ENCODE peak calls at places on chromosomes 2 and 18, in five cellular contexts. A is HCEC 1CT, F is Right ventricle myocardium superior, W is frontal cortex, J is AG10803. Z is an unnamed sample.
A peak's percentile ranks its signal among the peaks of the same experiment; 100 is the strongest.

GRCh38 chr2:129437775-129438174 is 541.7 kb upstream of the RAB6C start:
- DNase-seq in W (no peak), J (no peak), F (no peak), A (no peak), Z (no peak)

GRCh38 chr2:219104107-219105050 is 43.7 kb upstream of the IHH start:
- DNase-seq in W (no peak), F (no peak), J (peak; percentile 79), A (peak; percentile 42), Z (peak; percentile 49)

GRCh38 chr2:199136681-199137080 is 321.1 kb downstream of the SATB2 start:
- DNase-seq in F (no peak), J (peak; percentile 54), W (no peak), A (peak; percentile 94), Z (peak; percentile 90)

GRCh38 chr2:129730979-129731378 is 248.5 kb upstream of the RAB6C start:
- DNase-seq in A (no peak), W (no peak), F (no peak), J (no peak), Z (no peak)

GRCh38 chr18:48811401-48811800 is 139.4 kb downstream of the SMAD7 start:
- DNase-seq in J (no peak), F (no peak), W (no peak), A (no peak), Z (no peak)

GRCh38 chr2:202317080-202317859 is 51.7 kb downstream of the NOP58 start:
- DNase-seq in J (peak; percentile 91), F (peak; percentile 47), W (no peak), A (peak; percentile 64), Z (peak; percentile 86)

GRCh38 chr2:8244634-8245033 is 437.2 kb upstream of the ID2 start:
- DNase-seq in W (no peak), F (no peak), J (no peak), A (no peak), Z (no peak)

GRCh38 chr2:113117594-113118262 is 9.7 kb upstream of the IL1RN start:
- DNase-seq in W (no peak), J (peak; percentile 97), F (no peak), A (no peak), Z (peak; percentile 97)

GRCh38 chr2:218020966-218021535 is 18.3 kb upstream of the TNS1 start:
- DNase-seq in F (peak; percentile 38), J (no peak), W (no peak), A (no peak), Z (no peak)

GRCh38 chr2:141554810-141555209 is 576.0 kb downstream of the LRP1B start:
- DNase-seq in J (peak; percentile 37), F (no peak), A (peak; percentile 68), W (peak; percentile 6), Z (peak; percentile 32)

GRCh38 chr2:9258501-9258900 is 51.9 kb downstream of the ASAP2 start:
- DNase-seq in A (no peak), J (no peak), W (no peak), F (no peak), Z (peak; percentile 47)

GRCh38 chr2:44934521-44934961 is 7.0 kb upstream of the SIX3 start:
- DNase-seq in A (no peak), W (no peak), F (no peak), J (no peak), Z (no peak)

GRCh38 chr18:26082475-26082874 is 7.9 kb downstream of the SS18 start:
- DNase-seq in W (no peak), F (no peak), A (peak; percentile 66), J (peak; percentile 25), Z (peak; percentile 69)

GRCh38 chr2:71878626-71879508 is 268.8 kb downstream of the CYP26B1 start:
- DNase-seq in A (no peak), W (no peak), F (peak; percentile 38), J (no peak), Z (no peak)

GRCh38 chr2:30705056-30705455 is 102.2 kb downstream of the CAPN13 start:
- DNase-seq in J (no peak), A (no peak), F (no peak), W (no peak), Z (no peak)

GRCh38 chr2:105886029-105886454 is 141.3 kb downstream of the NCK2 start:
- DNase-seq in A (peak; percentile 16), W (no peak), J (peak; percentile 83), F (no peak), Z (peak; percentile 56)

GRCh38 chr2:109185801-109186570 is 57.0 kb downstream of the SH3RF3 start:
- DNase-seq in J (peak; percentile 95), A (peak; percentile 67), W (no peak), F (peak; percentile 72), Z (peak; percentile 66)

GRCh38 chr2:69535739-69536374 is 98.6 kb upstream of the NFU1 start:
- DNase-seq in A (no peak), W (no peak), F (no peak), J (no peak), Z (no peak)

GRCh38 chr2:152466925-152467676 is 132.1 kb downstream of the FMNL2 start:
- DNase-seq in A (no peak), J (peak; percentile 20), W (no peak), F (no peak), Z (peak; percentile 81)

GRCh38 chr2:227536445-227536844 is 62.2 kb upstream of the SCYGR2 start:
- DNase-seq in F (no peak), A (no peak), J (no peak), W (no peak), Z (no peak)

GRCh38 chr2:3222636-3223035 is 155.0 kb downstream of the EIPR1 start:
- DNase-seq in W (no peak), A (no peak), J (no peak), F (no peak), Z (no peak)

GRCh38 chr2:150147889-150148683 is 339.4 kb downstream of the RND3 start:
- DNase-seq in J (no peak), F (no peak), A (no peak), W (no peak), Z (peak; percentile 54)

GRCh38 chr2:213669657-213670056 is 385.4 kb downstream of the SPAG16 start:
- DNase-seq in A (no peak), F (no peak), J (no peak), W (no peak), Z (no peak)

GRCh38 chr2:102061962-102062795 is 70.4 kb downstream of the IL1R2 start:
- DNase-seq in W (no peak), F (peak; percentile 60), J (peak; percentile 82), A (peak; percentile 69), Z (peak; percentile 98)

GRCh38 chr2:29010946-29011649 is 30.0 kb downstream of the TOGARAM2 start:
- DNase-seq in W (no peak), F (peak; percentile 65), A (no peak), J (no peak), Z (peak; percentile 54)

GRCh38 chr2:17869128-17869527 is 9.3 kb upstream of the KCNS3 start:
- DNase-seq in A (peak; percentile 83), J (peak; percentile 4), F (no peak), W (no peak), Z (peak; percentile 12)